ENCODE peak calls at places on chromosomes 11 and 22, in four cellular contexts. A is NCI-H1092 treated with DMSO at 0.1 percent for 48 hours, T is non-pigmented ciliary epithelial cell, X is SW 1271. N is an unnamed sample.

GRCh38 chr11:14455648-14456430 is 43.8 kb downstream of the COPB1 start:
- DNase-seq in A (no peak), T (no peak), X (no peak), N (no peak)

GRCh38 chr11:33103836-33104235 is 57.4 kb downstream of the CSTF3 start:
- DNase-seq in A (no peak), T (no peak), X (no peak), N (no peak)

GRCh38 chr22:39439170-39439569 is 17.6 kb upstream of the MGAT3 start:
- DNase-seq in A (no peak), T (peak), X (no peak), N (no peak)

GRCh38 chr22:23119492-23120414 is 22.0 kb downstream of the RSPH14 start:
- DNase-seq in A (no peak), T (no peak), X (no peak), N (no peak)

GRCh38 chr11:1838426-1839131 is at the start of gene TNNI2:
- DNase-seq in A (no peak), T (no peak), X (no peak), N (no peak)

GRCh38 chr11:47154738-47155570 is 21.7 kb downstream of the ARFGAP2 start:
- DNase-seq in A (peak), T (no peak), X (no peak), N (no peak)

GRCh38 chr11:41301023-41301422 is 158.4 kb downstream of the LRRC4C start:
- DNase-seq in A (no peak), T (no peak), X (no peak), N (peak)

GRCh38 chr11:67268684-67269268 is 2.5 kb downstream of the GRK2 start:
- DNase-seq in A (no peak), T (no peak), X (no peak), N (no peak)

GRCh38 chr22:49486225-49486624 is 341.4 kb downstream of the BRD1 start:
- DNase-seq in A (no peak), T (no peak), X (no peak), N (no peak)

GRCh38 chr11:66720223-66720898 is 8.7 kb downstream of the SPTBN2 start:
- DNase-seq in A (peak), T (peak), X (no peak), N (peak)

GRCh38 chr11:43944761-43945311 is 2.4 kb downstream of the C11orf96 start:
- DNase-seq in A (no peak), T (no peak), X (no peak), N (peak)

GRCh38 chr11:69819109-69819490 is at the start of gene FGF3:
- DNase-seq in A (no peak), T (no peak), X (no peak), N (no peak)

GRCh38 chr11:119055901-119056300 is 1.1 kb downstream of the HYOU1 start:
- DNase-seq in A (no peak), T (no peak), X (peak), N (no peak)

GRCh38 chr11:58574851-58575250 is 805 bp downstream of the LPXN start:
- DNase-seq in A (no peak), T (no peak), X (no peak), N (no peak)

GRCh38 chr11:129460714-129461113 is 85.1 kb downstream of the BARX2 start:
- DNase-seq in A (peak), T (no peak), X (no peak), N (peak)

GRCh38 chr22:17712441-17712840 is 61.8 kb downstream of the BID start:
- DNase-seq in A (no peak), T (no peak), X (no peak), N (no peak)

GRCh38 chr22:47129902-47130301 is 367.5 kb downstream of the TBC1D22A start:
- DNase-seq in A (no peak), T (no peak), X (peak), N (no peak)

GRCh38 chr11:115539844-115540243 is 35.6 kb upstream of the CADM1 start:
- DNase-seq in A (no peak), T (no peak), X (no peak), N (no peak)

GRCh38 chr22:25235547-25236290 is 16.3 kb downstream of the CRYBB2 start:
- DNase-seq in A (peak), T (peak), X (peak), N (peak)

GRCh38 chr11:46665356-46665755 is 35.1 kb downstream of the ARHGAP1 start:
- DNase-seq in A (no peak), T (no peak), X (no peak), N (no peak)

GRCh38 chr11:67275606-67276409 is 9.5 kb downstream of the GRK2 start:
- DNase-seq in A (no peak), T (no peak), X (no peak), N (no peak)

GRCh38 chr22:23537421-23537820 is 42.7 kb downstream of the IGLL1 start:
- DNase-seq in A (no peak), T (no peak), X (no peak), N (no peak)

GRCh38 chr22:49064836-49065235 is 762.8 kb downstream of the BRD1 start:
- DNase-seq in A (no peak), T (no peak), X (no peak), N (no peak)

GRCh38 chr22:29339381-29340235 is 24.1 kb upstream of the RASL10A start:
- DNase-seq in A (no peak), T (no peak), X (no peak), N (no peak)

GRCh38 chr11:65417221-65417701 is 5.3 kb upstream of the NEAT1 start:
- DNase-seq in A (no peak), T (no peak), X (no peak), N (no peak)

GRCh38 chr22:39654959-39655579 is 84.5 kb downstream of the CACNA1I start:
- DNase-seq in A (no peak), T (no peak), X (no peak), N (no peak)

GRCh38 chr22:23197836-23198235 is 17.5 kb downstream of the BCR start:
- DNase-seq in A (no peak), T (no peak), X (no peak), N (no peak)

GRCh38 chr11:76263657-76264056 is 57.4 kb upstream of the WNT11 start:
- DNase-seq in A (no peak), T (no peak), X (no peak), N (no peak)

GRCh38 chr11:103808246-103808645 is 228.2 kb upstream of the DDI1 start:
- DNase-seq in A (no peak), T (no peak), X (no peak), N (no peak)

GRCh38 chr11:33735166-33735425 is 1.1 kb downstream of the CD59 start:
- DNase-seq in A (peak), T (no peak), X (no peak), N (no peak)

GRCh38 chr11:93532285-93532789 is 10.9 kb downstream of the SMCO4 start:
- DNase-seq in A (no peak), T (no peak), X (no peak), N (no peak)

GRCh38 chr11:17790453-17790852 is 55.9 kb downstream of the KCNC1 start:
- DNase-seq in A (no peak), T (peak), X (no peak), N (no peak)

GRCh38 chr11:6505577-6506240 is 8.6 kb downstream of the DNHD1 start:
- DNase-seq in A (peak), T (no peak), X (peak), N (peak)

GRCh38 chr11:34345991-34346480 is 11.8 kb downstream of the ABTB2 start:
- DNase-seq in A (no peak), T (no peak), X (no peak), N (no peak)

GRCh38 chr11:62881579-62882427 is 1.1 kb downstream of the SLC3A2 start:
- DNase-seq in A (peak), T (peak), X (peak), N (peak)

GRCh38 chr11:61954106-61955030 is 4.2 kb downstream of the BEST1 start:
- DNase-seq in A (no peak), T (no peak), X (no peak), N (no peak)

GRCh38 chr22:47354668-47355387 is 592.4 kb downstream of the TBC1D22A start:
- DNase-seq in A (no peak), T (no peak), X (no peak), N (no peak)

GRCh38 chr11:36750349-36750748 is 152.3 kb upstream of the RAG2 start:
- DNase-seq in A (no peak), T (no peak), X (no peak), N (no peak)

N was measured in NCI-H345.